ENCODE peak calls at places on chromosomes 5 and 9, in six cellular contexts. D, J, K, T, O and A are unnamed samples.

GRCh38 chr5:25568989-25569625 is 924.3 kb upstream of the CDH10 start:
- DNase-seq in D (no peak), J (no peak), K (no peak), T (no peak), O (no peak), A (no peak)

GRCh38 chr9:4667681-4668080 is 1.4 kb upstream of the SPATA6L start:
- DNase-seq in D (no peak), J (no peak), K (no peak), T (no peak), O (no peak), A (no peak)

GRCh38 chr9:70043285-70043684 is 363 bp upstream of the MAMDC2 start:
- DNase-seq in D (no peak), J (no peak), K (no peak), T (no peak), O (no peak), A (no peak)

GRCh38 chr9:26951794-26952193 is 4.4 kb upstream of the IFT74 start:
- DNase-seq in D (no peak), J (no peak), K (no peak), T (no peak), O (no peak), A (no peak)

GRCh38 chr5:136620016-136620419 is 254.7 kb upstream of the TRPC7 start:
- DNase-seq in D (no peak), J (no peak), K (no peak), T (no peak), O (no peak), A (no peak)

GRCh38 chr5:115194671-115195070 is 25.0 kb upstream of the TRIM36 start:
- DNase-seq in D (no peak), J (no peak), K (no peak), T (no peak), O (no peak), A (no peak)

GRCh38 chr5:179406031-179406681 is 60.9 kb upstream of the ADAMTS2 start:
- DNase-seq in D (peak), J (no peak), K (no peak), T (no peak), O (no peak), A (no peak)

GRCh38 chr9:131500939-131501541 is 1.7 kb upstream of the POMT1 start:
- DNase-seq in D (no peak), J (no peak), K (no peak), T (no peak), O (no peak), A (no peak)

GRCh38 chr5:150117945-150118560 is 31.7 kb upstream of the CSF1R start:
- DNase-seq in D (no peak), J (no peak), K (no peak), T (no peak), O (no peak), A (no peak)

GRCh38 chr9:87711857-87712800 is 13.8 kb upstream of the CTSL start:
- DNase-seq in D (no peak), J (peak), K (no peak), T (peak), O (no peak), A (no peak)

GRCh38 chr9:20941177-20941690 is 90.2 kb downstream of the HACD4 start:
- DNase-seq in D (no peak), J (no peak), K (peak), T (no peak), O (peak), A (no peak)

GRCh38 chr5:19608434-19608833 is 379.6 kb downstream of the CDH18 start:
- DNase-seq in D (no peak), J (no peak), K (no peak), T (no peak), O (no peak), A (no peak)

GRCh38 chr5:33148076-33148501 is 292.7 kb upstream of the TARS1 start:
- DNase-seq in D (no peak), J (no peak), K (no peak), T (no peak), O (no peak), A (no peak)

GRCh38 chr5:1137567-1138444 is 25.9 kb upstream of the SLC12A7 start:
- DNase-seq in D (no peak), J (no peak), K (peak), T (no peak), O (no peak), A (no peak)

GRCh38 chr9:89730715-89731114 is 125.9 kb downstream of the GADD45G start:
- DNase-seq in D (no peak), J (no peak), K (no peak), T (no peak), O (peak), A (peak)

GRCh38 chr9:108486791-108487190 is 369.0 kb downstream of the ACTL7B start:
- DNase-seq in D (no peak), J (no peak), K (no peak), T (no peak), O (no peak), A (no peak)

GRCh38 chr5:142600611-142601360 is 85.1 kb downstream of the FGF1 start:
- DNase-seq in D (no peak), J (no peak), K (peak), T (peak), O (no peak), A (no peak)

GRCh38 chr9:88661759-88662158 is 126.8 kb downstream of the NXNL2 start:
- DNase-seq in D (no peak), J (no peak), K (no peak), T (no peak), O (no peak), A (no peak)

GRCh38 chr9:98380065-98380681 is 124.7 kb upstream of the TBC1D2 start:
- DNase-seq in D (no peak), J (no peak), K (no peak), T (no peak), O (no peak), A (peak)

GRCh38 chr5:1795506-1795905 is 4.1 kb downstream of the MRPL36 start:
- DNase-seq in D (no peak), J (no peak), K (no peak), T (no peak), O (no peak), A (no peak)

GRCh38 chr9:3205421-3206095 is 320.2 kb downstream of the RFX3 start:
- DNase-seq in D (no peak), J (no peak), K (no peak), T (no peak), O (no peak), A (no peak)

GRCh38 chr9:115630126-115630840 is 512.3 kb upstream of the TNC start:
- DNase-seq in D (no peak), J (no peak), K (no peak), T (no peak), O (no peak), A (no peak)

GRCh38 chr5:151480384-151480783 is 33.0 kb downstream of the SLC36A1 start:
- DNase-seq in D (no peak), J (no peak), K (no peak), T (no peak), O (no peak), A (no peak)

GRCh38 chr9:131545003-131545785 is at the start of gene PRRT1B:
- DNase-seq in D (no peak), J (no peak), K (no peak), T (no peak), O (peak), A (peak)

GRCh38 chr9:109780453-109781033 is 545 bp downstream of the PALM2AKAP2 start:
- DNase-seq in D (no peak), J (no peak), K (no peak), T (no peak), O (no peak), A (no peak)

GRCh38 chr5:102959055-102959454 is 160.9 kb downstream of the GIN1 start:
- DNase-seq in D (no peak), J (no peak), K (no peak), T (no peak), O (no peak), A (no peak)

DNA sequence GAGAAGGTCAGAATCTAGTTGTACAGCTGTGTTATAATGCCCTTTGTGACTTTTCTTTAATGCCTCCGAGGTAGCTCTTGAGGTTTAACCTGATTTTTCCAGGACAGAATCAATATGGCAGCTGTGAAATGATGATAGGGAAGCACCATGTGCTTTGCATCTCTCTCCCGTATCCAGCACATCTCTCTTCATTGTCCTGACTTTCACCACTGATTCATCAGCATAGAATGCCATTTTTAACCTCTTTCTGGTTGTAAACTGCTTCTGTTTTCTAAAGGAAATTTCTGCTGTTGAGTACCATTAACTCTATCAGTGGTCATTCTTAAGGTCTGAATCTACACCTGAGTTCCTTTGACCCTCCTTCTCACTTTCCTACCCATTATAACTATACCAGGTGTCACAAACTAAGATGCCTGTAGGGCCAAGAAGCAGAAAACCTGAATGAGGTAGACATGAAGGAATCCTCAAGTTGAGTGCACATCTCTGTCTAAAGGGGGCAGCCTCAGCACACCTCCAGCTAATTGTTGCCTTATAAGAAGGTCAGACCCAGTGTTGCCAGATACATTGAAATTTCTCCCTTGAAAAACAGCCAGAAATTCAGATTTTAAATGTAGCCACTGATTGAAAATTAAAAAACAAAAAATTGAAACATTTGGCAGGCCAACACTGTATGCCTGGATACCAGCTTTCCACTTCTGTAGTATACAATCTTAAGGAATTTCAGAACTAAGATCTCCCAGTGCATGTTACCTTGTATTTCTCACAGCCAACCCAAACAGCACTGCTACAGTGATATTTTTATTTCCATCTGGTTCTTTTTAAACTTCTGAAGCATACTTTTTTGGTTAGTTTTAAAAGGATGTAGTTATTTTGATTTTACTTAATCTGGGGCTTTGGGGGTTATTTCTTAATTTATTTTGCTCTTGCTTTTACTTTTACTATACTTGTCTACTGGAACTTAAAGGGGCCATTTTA is 35.8 kb upstream of the TLX3 start:
- DNase-seq in D (no peak), J (no peak), K (no peak), T (no peak), O (no peak), A (no peak)
- TF ChIP-seq CTCF in D (peak), J (no peak), K (no peak), T (no peak), O (peak), A (no peak)

GRCh38 chr9:17462869-17463464 is 115.9 kb upstream of the SH3GL2 start:
- DNase-seq in D (no peak), J (no peak), K (no peak), T (no peak), O (no peak), A (no peak)
- TF ChIP-seq CTCF in D (peak), J (no peak), K (peak), T (peak), O (peak), A (peak)

DNA sequence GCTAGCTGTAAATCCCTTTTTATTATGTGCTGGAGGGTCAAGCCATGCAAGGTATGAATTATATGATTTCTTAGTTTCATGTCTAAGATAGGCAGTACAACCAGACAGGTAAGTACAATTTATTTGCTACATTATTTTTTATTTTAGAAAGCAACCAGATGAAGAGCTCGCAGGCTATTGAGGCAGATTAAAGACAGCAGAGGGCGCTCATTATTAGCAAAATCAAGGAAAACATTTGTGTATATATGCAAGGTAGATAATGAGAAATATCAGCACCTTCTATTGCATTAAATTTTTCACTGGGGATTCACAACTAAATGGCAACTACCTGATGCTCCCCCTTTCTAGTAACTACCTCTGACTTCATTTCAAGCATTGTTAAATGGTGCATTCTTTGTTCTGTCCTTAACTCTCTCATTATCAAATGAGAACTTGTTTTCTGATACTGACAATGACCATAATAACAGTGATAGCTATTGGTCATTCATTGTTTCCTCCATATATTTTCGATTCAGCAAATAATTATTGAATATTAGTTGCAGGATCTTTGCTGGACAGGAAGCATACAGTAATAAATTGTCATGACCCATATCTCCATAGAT is 8.6 kb downstream of the SCGB3A2 start:
- DNase-seq in D (no peak), J (no peak), K (no peak), T (no peak), O (no peak), A (no peak)
- TF ChIP-seq CTCF in D (peak), J (no peak), K (peak), T (peak), O (peak), A (peak)

GRCh38 chr9:117044241-117044640 is 357.1 kb downstream of the TRIM32 start:
- DNase-seq in D (no peak), J (no peak), K (no peak), T (no peak), O (no peak), A (no peak)

GRCh38 chr9:117043159-117043558 is 356.1 kb downstream of the TRIM32 start:
- DNase-seq in D (no peak), J (no peak), K (no peak), T (no peak), O (no peak), A (no peak)

GRCh38 chr9:117046666-117047327 is 359.7 kb downstream of the TRIM32 start:
- DNase-seq in D (no peak), J (no peak), K (no peak), T (no peak), O (no peak), A (no peak)
- TF ChIP-seq CTCF in D (peak), J (no peak), K (peak), T (no peak), O (peak), A (no peak)